ENCODE peak calls at places on chromosome 9, in eight cellular contexts. W, A, N, S, Z, V, L and U are unnamed samples.

GRCh38 chr9:114048533-114049452 is 29.3 kb downstream of the AMBP start:
- DNase-seq in W (no peak), A (peak), N (peak), S (no peak), Z (no peak), V (no peak), L (no peak), U (peak)

GRCh38 chr9:131915181-131915580 is 164.5 kb downstream of the MED27 start:
- DNase-seq in W (no peak), A (no peak), N (no peak), S (no peak), Z (no peak), V (no peak), L (no peak), U (no peak)

GRCh38 chr9:135154050-135154570 is 66.6 kb downstream of the OLFM1 start:
- DNase-seq in W (no peak), A (no peak), N (no peak), S (no peak), Z (no peak), V (no peak), L (no peak), U (no peak)

GRCh38 chr9:75152416-75152815 is 64.1 kb downstream of the OSTF1 start:
- DNase-seq in W (no peak), A (no peak), N (no peak), S (no peak), Z (no peak), V (no peak), L (no peak), U (no peak)

GRCh38 chr9:98215821-98216220 is 23.4 kb upstream of the CORO2A start:
- DNase-seq in W (peak), A (peak), N (no peak), S (peak), Z (no peak), V (no peak), L (no peak), U (no peak)

GRCh38 chr9:120876842-120877240 is at the start of gene PHF19:
- DNase-seq in W (no peak), A (no peak), N (no peak), S (peak), Z (no peak), V (no peak), L (no peak), U (peak)

GRCh38 chr9:38041564-38042267 is 27.3 kb downstream of the SHB start:
- DNase-seq in W (no peak), A (no peak), N (no peak), S (no peak), Z (no peak), V (no peak), L (no peak), U (no peak)

GRCh38 chr9:133861103-133861502 is 123.0 kb upstream of the SARDH start:
- DNase-seq in W (no peak), A (no peak), N (no peak), S (no peak), Z (no peak), V (no peak), L (no peak), U (no peak)

GRCh38 chr9:78831726-78832125 is 534.8 kb downstream of the PSAT1 start:
- DNase-seq in W (no peak), A (no peak), N (no peak), S (no peak), Z (no peak), V (no peak), L (no peak), U (no peak)

GRCh38 chr9:131657890-131658752 is 81.8 kb downstream of the RAPGEF1 start:
- DNase-seq in W (peak), A (peak), N (no peak), S (peak), Z (no peak), V (no peak), L (no peak), U (no peak)

DNA sequence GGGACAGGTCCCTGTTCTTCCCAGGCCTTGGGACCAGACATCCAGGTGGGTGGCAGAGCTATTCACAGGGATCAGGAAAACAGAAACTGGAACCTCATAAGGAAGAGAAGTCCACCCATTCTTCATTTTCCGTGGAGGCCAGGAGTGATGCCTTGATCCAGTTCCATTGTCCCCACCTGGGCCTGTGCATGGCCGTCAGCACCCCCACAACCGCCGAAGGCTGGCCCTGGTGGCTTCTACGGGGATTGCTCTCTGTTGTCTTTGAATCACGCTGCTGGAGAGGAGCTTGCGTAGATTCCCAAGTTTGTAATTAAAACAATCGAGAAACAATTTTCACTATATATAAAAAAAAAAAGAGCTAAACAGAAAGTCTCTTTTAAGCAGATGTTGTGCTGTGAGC is 134.4 kb downstream of the MVB12B start:
- DNase-seq in W (no peak), A (no peak), N (peak), S (no peak), Z (no peak), V (peak), L (no peak), U (no peak)
- TF ChIP-seq CTCF in W (no peak), A (no peak), N (no peak), S (no peak), Z (no peak), V (no peak), L (no peak), U (no peak)

DNA sequence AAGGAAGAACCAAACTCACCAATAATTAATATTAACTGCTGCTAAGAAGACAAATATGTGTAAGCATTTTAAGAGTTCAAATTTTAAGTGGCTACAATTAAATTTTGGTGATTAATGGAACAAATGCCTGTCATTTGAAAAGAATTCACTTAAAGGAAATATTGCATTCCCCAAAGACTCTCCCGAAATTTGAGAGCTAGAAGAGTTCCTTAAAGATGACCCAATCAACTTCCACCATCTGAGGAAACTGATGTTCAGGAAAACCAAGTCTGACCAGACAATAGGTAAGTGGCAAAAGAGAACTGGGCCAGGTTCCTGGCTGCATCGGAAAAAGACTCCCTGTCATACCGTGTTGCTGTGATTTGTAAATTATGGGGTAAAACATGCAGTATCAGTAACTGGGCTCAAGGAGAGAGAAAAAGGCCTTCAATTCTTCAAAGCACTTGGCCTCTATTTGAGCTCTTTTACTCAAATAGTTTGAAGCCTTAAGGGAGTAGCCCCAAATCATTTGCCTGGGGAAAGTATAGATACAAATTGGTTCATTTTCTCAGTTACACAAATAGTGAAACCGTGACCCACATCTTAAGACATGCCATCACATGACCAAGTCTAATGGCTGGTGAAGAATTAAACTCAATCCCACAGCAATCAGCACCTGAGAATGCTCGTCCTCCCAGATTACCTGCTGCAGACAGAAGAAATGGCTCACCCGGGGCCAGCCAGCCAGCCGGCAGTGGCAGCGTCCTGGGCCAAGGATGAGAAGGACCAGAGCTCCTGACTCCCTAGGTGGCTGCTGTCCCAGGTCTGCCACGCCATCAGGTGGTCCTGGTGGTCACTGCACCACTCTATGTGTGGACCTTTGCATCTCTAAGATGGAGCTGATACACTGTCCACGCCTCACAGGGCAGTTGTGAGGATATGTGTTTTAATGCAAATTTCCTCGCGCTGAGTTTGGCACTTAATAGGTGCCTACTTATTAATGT is 162.9 kb downstream of the TTLL11 start:
- DNase-seq in W (peak), A (no peak), N (no peak), S (no peak), Z (no peak), V (no peak), L (no peak), U (peak)
- TF ChIP-seq POLR2A in W (no peak), A (no peak), N (no peak), S (no peak), Z (no peak), V (no peak), L (no peak), U (no peak)

DNA sequence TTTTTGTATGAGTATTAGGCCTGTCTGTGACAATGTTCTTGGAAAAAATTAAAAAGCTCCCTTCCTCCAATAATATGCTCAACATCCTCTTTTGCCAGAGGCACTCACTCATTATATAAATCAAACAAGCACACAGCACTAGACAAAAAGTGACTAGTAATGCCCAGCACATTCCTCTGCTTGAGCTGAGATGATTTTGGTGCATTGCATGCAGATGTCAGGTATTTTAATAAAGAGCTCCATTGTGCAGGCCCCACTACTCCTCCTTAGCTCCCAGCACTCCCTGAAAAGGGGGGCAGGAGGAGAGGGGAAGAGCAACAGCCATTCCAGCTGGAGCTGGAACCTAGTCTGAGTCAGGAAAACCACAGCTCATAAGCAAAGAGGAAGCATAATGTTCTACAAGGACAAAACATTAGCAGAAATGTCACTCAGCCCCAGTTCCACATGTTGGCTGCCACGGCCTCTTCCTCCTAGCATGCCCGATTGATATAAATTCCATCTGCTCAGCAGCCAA is 348.5 kb downstream of the BNC2 start:
- DNase-seq in W (peak), A (peak), N (no peak), S (no peak), Z (peak), V (no peak), L (peak), U (no peak)
- H3K4me3 ChIP-seq in W (no peak), A (no peak), N (peak), S (no peak), Z (no peak), V (no peak), L (no peak), U (no peak)

GRCh38 chr9:88013051-88013450 is 38.7 kb upstream of the CDK20 start:
- DNase-seq in W (no peak), A (no peak), N (no peak), S (no peak), Z (no peak), V (no peak), L (no peak), U (no peak)

GRCh38 chr9:88007291-88007650 is 32.9 kb upstream of the CDK20 start:
- DNase-seq in W (peak), A (no peak), N (no peak), S (no peak), Z (no peak), V (no peak), L (no peak), U (no peak)

GRCh38 chr9:88006511-88007290 is 32.4 kb upstream of the CDK20 start:
- DNase-seq in W (no peak), A (no peak), N (no peak), S (no peak), Z (no peak), V (no peak), L (no peak), U (peak)

GRCh38 chr9:88013607-88014006 is 39.3 kb upstream of the CDK20 start:
- DNase-seq in W (no peak), A (no peak), N (no peak), S (no peak), Z (no peak), V (no peak), L (no peak), U (no peak)

DNA sequence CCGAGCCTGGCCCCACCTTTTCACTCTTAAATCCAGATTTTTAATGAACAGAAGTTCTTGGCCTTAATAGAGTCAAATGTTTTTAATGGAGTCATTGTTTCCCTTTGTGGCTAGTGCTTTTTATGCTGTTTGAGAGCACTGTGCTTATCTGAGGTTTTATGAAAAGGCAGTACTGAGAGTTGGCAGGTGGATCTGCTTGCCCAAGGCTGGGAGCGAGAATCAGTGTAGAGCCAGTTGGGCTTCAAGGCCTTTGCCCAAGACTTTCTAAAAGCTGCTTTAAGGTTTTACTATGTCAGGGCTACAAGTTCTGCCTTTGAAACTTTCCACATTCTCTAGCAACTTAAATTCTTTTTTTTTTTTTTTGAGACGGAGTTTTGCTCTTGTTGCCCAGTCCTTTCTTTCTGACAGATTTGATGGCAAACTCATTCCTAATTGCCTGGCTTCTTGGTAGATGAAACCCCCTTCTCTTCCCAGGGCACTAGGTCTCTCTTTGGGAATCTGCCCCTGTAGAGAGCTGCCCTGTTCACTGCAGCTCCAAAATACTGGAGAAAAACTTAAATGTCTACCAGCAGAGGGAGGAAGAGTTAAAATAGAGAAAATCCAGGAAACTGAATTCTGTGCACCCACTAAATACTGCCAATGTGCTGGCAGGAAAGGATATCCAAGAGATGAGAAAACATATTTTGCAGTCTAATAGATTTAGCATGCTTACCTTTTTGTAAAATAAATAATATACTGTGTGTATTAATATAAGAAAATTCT is 36.9 kb upstream of the CDK20 start:
- DNase-seq in W (no peak), A (peak), N (no peak), S (peak), Z (no peak), V (no peak), L (no peak), U (no peak)
- TF ChIP-seq CTCF in W (no peak), A (peak), N (no peak), S (peak), Z (no peak), V (no peak), L (no peak), U (no peak)

DNA sequence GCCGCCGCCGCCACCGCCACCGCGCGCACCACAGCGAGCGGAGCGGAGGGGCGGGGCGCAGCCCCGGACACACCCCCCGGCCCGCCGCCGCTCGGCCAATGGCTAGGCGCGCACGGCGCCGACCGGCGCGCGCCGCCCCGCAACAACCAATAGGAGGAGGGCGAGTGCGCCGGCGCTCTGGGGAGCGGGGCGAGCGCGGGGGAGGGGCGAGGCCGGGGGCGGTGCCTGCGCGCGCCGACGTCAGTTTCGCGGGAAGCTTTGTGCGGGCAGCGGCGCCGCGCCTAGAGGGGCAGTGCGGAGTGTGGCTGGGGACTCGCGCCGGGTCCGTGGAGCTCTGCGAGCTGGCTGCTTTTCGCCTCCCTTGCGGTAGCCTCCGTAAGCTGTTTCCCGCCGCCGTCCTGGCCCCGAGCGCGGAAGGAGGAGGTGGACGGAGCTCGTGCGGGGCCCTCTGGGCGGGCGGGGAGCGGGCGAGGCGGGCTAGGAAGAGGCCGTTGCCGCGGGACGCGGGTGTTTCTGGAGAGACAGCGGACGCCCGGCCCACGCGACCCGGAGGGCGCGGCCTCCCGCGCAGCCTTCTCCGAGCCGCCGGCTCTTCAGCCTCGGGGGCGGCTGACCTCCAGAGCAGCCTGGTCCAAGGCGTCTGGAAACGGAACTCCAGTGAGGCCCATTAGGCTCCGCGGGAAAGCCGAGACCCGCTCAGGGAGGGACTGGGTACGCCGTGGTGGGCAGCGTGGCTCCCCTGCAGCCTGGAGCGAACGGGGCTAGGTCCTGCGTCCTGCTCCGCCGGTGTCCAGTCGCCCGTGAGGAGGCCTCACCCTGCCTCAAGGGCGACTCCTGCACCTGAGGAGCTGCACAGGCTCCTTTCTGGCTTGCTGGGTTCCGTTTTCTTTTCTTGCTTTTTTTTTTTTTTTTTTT is at the start of gene ZMYND19:
- DNase-seq in W (peak), A (peak), N (peak), S (peak), Z (peak), V (peak), L (peak), U (peak)
- TF ChIP-seq POLR2A in W (peak), A (no peak), N (no peak), S (peak), Z (no peak), V (no peak), L (no peak), U (no peak)

GRCh38 chr9:77038281-77039036 is 19.0 kb downstream of the FOXB2 start:
- DNase-seq in W (no peak), A (no peak), N (no peak), S (no peak), Z (no peak), V (no peak), L (no peak), U (no peak)
- H3K4me3 ChIP-seq in W (no peak), A (no peak), N (no peak), S (no peak), Z (no peak), V (no peak), L (no peak), U (no peak)